ENCODE peak calls at places on chromosome 18, in five cellular contexts. A is HCT116, H is GM12878, X is SK-N-SH, P is HepG2. V is an unnamed sample.
A peak's percentile ranks its signal among the peaks of the same experiment; 100 is the strongest.

GRCh38 chr18:69982417-69982816 is 34.7 kb upstream of the CD226 start:
- DNase-seq in A (no peak), H (no peak), X (no peak), P (no peak), V (peak; percentile 18)

GRCh38 chr18:62332964-62333695 is 8.0 kb downstream of the TNFRSF11A start:
- DNase-seq in A (no peak), H (no peak), X (no peak), P (no peak), V (no peak)

GRCh38 chr18:58896268-58896667 is 31.6 kb downstream of the ZNF532 start:
- DNase-seq in A (no peak), H (peak; percentile 36), X (no peak), P (no peak), V (no peak)

GRCh38 chr18:10518595-10519273 is 7.1 kb upstream of the NAPG start:
- DNase-seq in A (no peak), H (no peak), X (peak; percentile 65), P (peak; percentile 16), V (no peak)

GRCh38 chr18:3597159-3597977 is 147.4 kb downstream of the TGIF1 start:
- DNase-seq in A (no peak), H (no peak), X (no peak), P (no peak), V (no peak)

GRCh38 chr18:74742573-74742972 is 144.9 kb downstream of the ZNF407 start:
- DNase-seq in A (no peak), H (no peak), X (no peak), P (no peak), V (no peak)

GRCh38 chr18:12939161-12939560 is 8.7 kb upstream of the SEH1L start:
- DNase-seq in A (no peak), H (no peak), X (no peak), P (no peak), V (no peak)

GRCh38 chr18:3093624-3094354 is 80.8 kb upstream of the LPIN2 start:
- DNase-seq in A (no peak), H (no peak), X (no peak), P (no peak), V (no peak)

GRCh38 chr18:68660355-68661183 is 54.3 kb downstream of the TMX3 start:
- DNase-seq in A (peak; percentile 29), H (no peak), X (peak; percentile 14), P (peak; percentile 33), V (peak; percentile 8)

GRCh38 chr18:54806526-54806925 is 21.8 kb upstream of the RAB27B start:
- DNase-seq in A (no peak), H (no peak), X (no peak), P (no peak), V (no peak)

GRCh38 chr18:61742555-61743429 is 150.0 kb downstream of the RNF152 start:
- DNase-seq in A (no peak), H (no peak), X (no peak), P (no peak), V (no peak)

GRCh38 chr18:36662000-36662399 is 166.8 kb downstream of the TPGS2 start:
- DNase-seq in A (no peak), H (no peak), X (no peak), P (no peak), V (peak; percentile 5)
- TF ChIP-seq YY1 in A (no peak), H (no peak), X (no peak), P (no peak), V (no peak)

GRCh38 chr18:44786697-44787096 is 106.0 kb downstream of the SETBP1 start:
- DNase-seq in A (no peak), H (no peak), X (no peak), P (no peak), V (no peak)
- H3K4me3 ChIP-seq in A (no peak overlapping the region), H (peak overlapping the region; percentile 41), X (no peak overlapping the region), P (no peak overlapping the region), V (no peak overlapping the region)

GRCh38 chr18:50729986-50730385 is 89.8 kb downstream of the MRO start:
- DNase-seq in A (no peak), H (no peak), X (no peak), P (no peak), V (no peak)

GRCh38 chr18:50726960-50727589 is 92.7 kb downstream of the MRO start:
- DNase-seq in A (no peak), H (peak; percentile 41), X (no peak), P (no peak), V (no peak)

GRCh38 chr18:50724631-50725235 is 95.1 kb downstream of the MRO start:
- DNase-seq in A (no peak), H (no peak), X (no peak), P (no peak), V (no peak)

GRCh38 chr18:50727721-50728470 is 91.9 kb downstream of the MRO start:
- DNase-seq in A (no peak), H (no peak), X (peak; percentile 50), P (no peak), V (no peak)

DNA sequence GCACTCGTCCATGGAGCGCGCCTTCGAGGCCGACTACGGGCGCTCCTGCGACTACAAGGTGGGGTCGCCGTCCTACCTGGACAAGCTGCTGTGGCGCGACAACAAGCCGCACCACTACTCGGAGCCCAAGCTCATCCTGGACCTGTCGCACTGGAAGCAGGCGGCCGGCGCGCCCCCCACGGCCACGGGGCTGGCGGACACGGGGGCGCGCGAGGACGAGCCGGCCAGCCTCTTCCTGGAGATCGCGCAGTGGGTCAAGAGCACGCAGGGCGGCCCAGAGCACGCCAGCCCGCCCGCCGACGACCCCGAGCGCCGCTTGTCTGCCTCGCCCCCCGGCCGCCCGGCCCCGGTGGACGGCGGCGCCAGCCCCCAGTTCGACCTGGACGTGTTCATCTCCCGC is 90.5 kb downstream of the MRO start:
- DNase-seq in A (no peak), H (no peak), X (no peak), P (no peak), V (no peak)
- TF ChIP-seq YY1 in A (no peak), H (no peak), X (no peak), P (no peak), V (no peak)

DNA sequence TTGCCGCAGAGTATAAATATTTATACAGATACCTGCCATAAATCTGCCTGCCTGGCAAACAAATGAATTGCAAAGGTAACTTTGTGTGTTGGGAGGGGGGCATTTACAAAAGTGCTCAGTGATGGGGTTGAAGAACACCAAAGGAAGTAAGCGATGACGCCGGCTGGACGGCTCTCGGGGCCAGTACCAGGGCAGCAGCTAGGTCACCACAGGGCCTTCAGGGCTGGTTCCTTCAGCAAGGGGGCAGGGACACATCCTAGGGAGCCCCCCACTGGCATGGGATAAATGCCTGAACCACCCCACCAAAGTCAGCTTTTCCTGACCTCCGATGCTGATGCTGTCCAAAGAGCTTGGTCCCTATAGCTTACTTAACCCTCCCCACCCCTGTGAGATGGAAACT is 190.4 kb downstream of the CELF4 start:
- DNase-seq in A (no peak), H (no peak), X (no peak), P (no peak), V (no peak)
- H3K4me3 ChIP-seq in A (no peak overlapping the region), H (no peak overlapping the region), X (no peak overlapping the region), P (no peak overlapping the region), V (no peak overlapping the region)

GRCh38 chr18:51668101-51668500 is 470.6 kb upstream of the MEX3C start:
- DNase-seq in A (peak; percentile 8), H (no peak), X (peak; percentile 65), P (peak; percentile 41), V (peak; percentile 35)

GRCh38 chr18:51664236-51664635 is 466.8 kb upstream of the MEX3C start:
- DNase-seq in A (no peak), H (no peak), X (no peak), P (no peak), V (no peak)

GRCh38 chr18:51668632-51669031 is 471.2 kb upstream of the MEX3C start:
- DNase-seq in A (no peak), H (no peak), X (no peak), P (no peak), V (no peak)

GRCh38 chr18:51666717-51667320 is 469.3 kb upstream of the MEX3C start:
- DNase-seq in A (no peak), H (no peak), X (peak; percentile 58), P (no peak), V (no peak)
- TF ChIP-seq YY1 in A (no peak), H (no peak), X (no peak), P (no peak), V (no peak)

DNA sequence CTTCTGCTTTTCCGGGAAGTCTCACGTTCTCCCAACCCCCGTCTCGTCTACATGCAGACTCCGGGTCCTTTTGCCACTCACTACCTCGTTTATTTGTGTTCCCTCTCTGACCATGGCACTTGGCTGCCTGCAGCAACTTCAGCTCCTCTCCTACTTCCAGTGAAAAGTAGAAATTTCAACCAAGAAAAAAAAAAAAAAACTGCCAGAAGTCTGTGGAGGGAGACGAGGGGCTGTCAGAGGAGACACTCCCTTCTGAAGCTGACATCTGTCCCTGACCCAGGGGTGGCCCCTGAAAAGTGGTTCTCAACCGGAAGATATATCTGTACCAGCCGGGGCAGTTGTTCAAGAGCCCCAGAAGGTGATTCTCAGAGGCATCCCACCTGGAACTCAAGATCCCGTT is 742 bp upstream of the MYO5B start:
- DNase-seq in A (no peak), H (no peak), X (no peak), P (no peak), V (no peak)
- H3K4me3 ChIP-seq in A (peak overlapping the region; percentile 71), H (no peak overlapping the region), X (no peak overlapping the region), P (peak overlapping the region; percentile 90), V (no peak overlapping the region)

GRCh38 chr18:49725809-49726514 is 87.4 kb downstream of the ACAA2 start:
- DNase-seq in A (peak; percentile 91), H (no peak), X (peak; percentile 29), P (peak; percentile 13), V (peak; percentile 52)
- TF ChIP-seq YY1 in A (peak; percentile 7), H (no peak), X (peak; percentile 15), P (no peak), V (no peak)

DNA sequence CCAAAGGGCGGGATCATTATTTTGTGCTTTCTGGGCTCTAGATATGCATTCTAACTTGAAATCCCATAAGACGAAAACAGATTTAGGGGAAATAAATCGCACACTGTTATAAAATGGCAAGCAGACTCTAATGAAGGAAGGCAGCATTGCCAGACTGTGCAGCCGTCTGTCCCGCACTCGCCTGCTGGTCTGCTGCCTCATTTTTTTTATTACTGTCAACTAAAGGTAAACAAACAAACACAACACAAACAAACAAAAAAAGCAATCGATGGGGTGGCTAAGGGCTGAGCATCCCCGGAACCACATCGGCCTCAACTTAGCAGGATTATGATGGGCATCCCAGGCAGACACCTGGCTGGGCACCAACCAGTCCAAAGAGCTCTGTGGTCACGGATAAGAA is 24.3 kb downstream of the ZNF521 start:
- DNase-seq in A (no peak), H (no peak), X (no peak), P (no peak), V (no peak)
- H3K4me3 ChIP-seq in A (no peak overlapping the region), H (no peak overlapping the region), X (no peak overlapping the region), P (no peak overlapping the region), V (no peak overlapping the region)

V was measured in NT2/D1.